ENCODE peak calls at places on chromosomes 2 and 18, in five cellular contexts. W is NCI-H1694 treated with DMSO at 0.1 percent for 48 hours; Z is psoas muscle; N is iPS-NIHi11; A is stimulated activated CD4-positive, alpha-beta T cell treated with anti-CD3 and anti-CD28 coated beads, TNF-alpha, amount 100 ng/mL, for 4 hours. C is an unnamed sample.
A peak's percentile ranks its signal among the peaks of the same experiment; 100 is the strongest.

GRCh38 chr2:1969701-1970015 is 225.3 kb upstream of the PXDN start:
- DNase-seq in W (no peak), Z (no peak), N (no peak), A (no peak), C (no peak)

GRCh38 chr18:80258640-80259039 is 11.3 kb upstream of the PARD6G start:
- DNase-seq in W (no peak), Z (no peak), N (no peak), A (no peak), C (no peak)

GRCh38 chr2:27855476-27855875 is 34.7 kb downstream of the RBKS start:
- DNase-seq in W (no peak), Z (no peak), N (no peak), A (no peak), C (no peak)

GRCh38 chr18:48929951-48930713 is 20.6 kb downstream of the SMAD7 start:
- DNase-seq in W (no peak), Z (no peak), N (peak; percentile 64), A (no peak), C (no peak)

GRCh38 chr18:50183556-50183955 is 11.4 kb downstream of the MYO5B start:
- DNase-seq in W (no peak), Z (no peak), N (peak; percentile 37), A (no peak), C (no peak)

GRCh38 chr2:6231166-6231565 is 539.0 kb downstream of the SOX11 start:
- DNase-seq in W (no peak), Z (no peak), N (no peak), A (no peak), C (no peak)

GRCh38 chr2:169718930-169719504 is 14.6 kb upstream of the KLHL23 start:
- DNase-seq in W (no peak), Z (no peak), N (no peak), A (no peak), C (no peak)

GRCh38 chr2:240364961-240365775 is 70.3 kb upstream of the GPC1 start:
- DNase-seq in W (no peak), Z (peak; percentile 42), N (no peak), A (no peak), C (no peak)

GRCh38 chr2:105598404-105598803 is 146.3 kb upstream of the NCK2 start:
- DNase-seq in W (no peak), Z (no peak), N (no peak), A (no peak), C (no peak)

GRCh38 chr2:19362652-19363473 is 4.4 kb upstream of the OSR1 start:
- DNase-seq in W (peak; percentile 93), Z (peak; percentile 86), N (peak; percentile 66), A (no peak), C (no peak)

GRCh38 chr18:68221116-68221724 is 493.7 kb downstream of the TMX3 start:
- DNase-seq in W (no peak), Z (no peak), N (peak; percentile 5), A (no peak), C (no peak)

GRCh38 chr18:27605107-27605834 is 420.2 kb upstream of the CHST9 start:
- DNase-seq in W (peak; percentile 70), Z (no peak), N (peak; percentile 68), A (no peak), C (no peak)

GRCh38 chr2:70889716-70890037 is 46.0 kb upstream of the ATP6V1B1 start:
- DNase-seq in W (no peak), Z (no peak), N (no peak), A (no peak), C (no peak)

GRCh38 chr2:240236217-240237111 is 96.0 kb upstream of the OTOS start:
- DNase-seq in W (peak; percentile 72), Z (peak; percentile 94), N (no peak), A (no peak), C (no peak)

GRCh38 chr2:215698566-215698965 is 262.7 kb upstream of the FN1 start:
- DNase-seq in W (no peak), Z (no peak), N (no peak), A (no peak), C (no peak)

GRCh38 chr2:73985318-73986084 is 791 bp downstream of the TET3 start:
- DNase-seq in W (no peak), Z (peak; percentile 75), N (peak; percentile 86), A (peak; percentile 63), C (peak; percentile 63)

GRCh38 chr2:121721926-121722325 is 14.7 kb downstream of the NIFK start:
- DNase-seq in W (no peak), Z (no peak), N (no peak), A (no peak), C (no peak)

GRCh38 chr18:77042583-77042982 is 90.0 kb downstream of the MBP start:
- DNase-seq in W (no peak), Z (peak; percentile 72), N (no peak), A (no peak), C (no peak)

GRCh38 chr2:161586517-161587167 is 37.6 kb upstream of the SLC4A10 start:
- DNase-seq in W (peak; percentile 69), Z (no peak), N (peak; percentile 48), A (no peak), C (no peak)

GRCh38 chr18:56716692-56717146 is 65.6 kb downstream of the WDR7 start:
- DNase-seq in W (no peak), Z (no peak), N (no peak), A (no peak), C (no peak)

GRCh38 chr2:37625156-37625555 is 46.3 kb downstream of the CDC42EP3 start:
- DNase-seq in W (no peak), Z (no peak), N (no peak), A (no peak), C (no peak)

GRCh38 chr2:15547100-15547499 is 14.0 kb downstream of the NBAS start:
- DNase-seq in W (peak; percentile 92), Z (no peak), N (no peak), A (no peak), C (no peak)

GRCh38 chr2:239328306-239329191 is 72.3 kb downstream of the HDAC4 start:
- DNase-seq in W (no peak), Z (peak; percentile 90), N (no peak), A (no peak), C (no peak)

GRCh38 chr2:192146069-192147006 is 48.4 kb downstream of the TMEFF2 start:
- DNase-seq in W (no peak), Z (no peak), N (no peak), A (no peak), C (no peak)

GRCh38 chr2:121076501-121076820 is 208.5 kb downstream of the TFCP2L1 start:
- DNase-seq in W (no peak), Z (no peak), N (no peak), A (no peak), C (no peak)

C was measured in activated T-cell treated with anti-CD3 and anti-CD28 coated beads for 4 hours.